ENCODE peak calls at places on chromosomes 6 and 20, in five cellular contexts. H is GM13976, V is heart left ventricle, C is T follicular helper cell, J is H9. S is an unnamed sample.

GRCh38 chr6:163585932-163586437 is 171.5 kb downstream of the QKI start:
- DNase-seq in H (no peak), V (peak; percentile 79), C (no peak), J (no peak), S (no peak)

GRCh38 chr20:62359491-62360121 is 7.5 kb downstream of the LAMA5 start:
- DNase-seq in H (no peak), V (peak; percentile 85), C (no peak), J (peak; percentile 32), S (no peak)

GRCh38 chr6:139008117-139008516 is 20.1 kb upstream of the REPS1 start:
- DNase-seq in H (no peak), V (no peak), C (no peak), J (no peak), S (no peak)

GRCh38 chr6:165684333-165684732 is 21.3 kb upstream of the PDE10A start:
- DNase-seq in H (no peak), V (no peak), C (no peak), J (no peak), S (no peak)

GRCh38 chr6:5567352-5567751 is 306.0 kb downstream of the FARS2 start:
- DNase-seq in H (no peak), V (no peak), C (no peak), J (no peak), S (no peak)

GRCh38 chr6:38701551-38701950 is 1.4 kb downstream of the GLO1 start:
- DNase-seq in H (no peak), V (no peak), C (no peak), J (no peak), S (no peak)

GRCh38 chr6:145960918-145961604 is 3.1 kb downstream of the SHPRH start:
- DNase-seq in H (no peak), V (no peak), C (no peak), J (no peak), S (no peak)

GRCh38 chr6:1023229-1023628 is 288.7 kb upstream of the FOXQ1 start:
- DNase-seq in H (no peak), V (no peak), C (no peak), J (no peak), S (no peak)